ENCODE peak calls at places on chromosomes 4 and X, in nine cellular contexts. One of them, this sample, is unnamed.

GRCh38 chr4:168794092-168794707 is 215.9 kb downstream of the CBR4 start:
- DNase-seq in Calu3: no peak
- DNase-seq in glutamatergic neuron: no peak
- DNase-seq in dorsolateral prefrontal cortex: no peak
- DNase-seq in GM12865: no peak
- DNase-seq in neural progenitor cell: no peak
- DNase-seq in cardiac fibroblast: no peak
- DNase-seq in CD14-positive monocyte: no peak
- DNase-seq in bronchial epithelial cell: no peak
- DNase-seq in this sample: no peak

GRCh38 chrX:68681443-68681941 is 34.0 kb downstream of the STARD8 start:
- DNase-seq in Calu3: no peak
- DNase-seq in bronchial epithelial cell: no peak
- DNase-seq in CD14-positive monocyte: no peak
- DNase-seq in GM12865: no peak
- DNase-seq in dorsolateral prefrontal cortex: no peak
- DNase-seq in cardiac fibroblast: peak
- DNase-seq in glutamatergic neuron: no peak
- DNase-seq in neural progenitor cell: no peak
- DNase-seq in this sample: no peak

GRCh38 chr4:6352031-6352763 is 82.5 kb downstream of the WFS1 start:
- DNase-seq in Calu3: no peak
- DNase-seq in glutamatergic neuron: no peak
- DNase-seq in neural progenitor cell: no peak
- DNase-seq in dorsolateral prefrontal cortex: no peak
- DNase-seq in GM12865: no peak
- DNase-seq in bronchial epithelial cell: no peak
- DNase-seq in CD14-positive monocyte: no peak
- DNase-seq in cardiac fibroblast: no peak
- DNase-seq in this sample: no peak

GRCh38 chrX:150155396-150156048 is 207.6 kb upstream of the MAMLD1 start:
- DNase-seq in cardiac fibroblast: peak
- DNase-seq in bronchial epithelial cell: peak
- DNase-seq in dorsolateral prefrontal cortex: no peak
- DNase-seq in Calu3: peak
- DNase-seq in GM12865: no peak
- DNase-seq in glutamatergic neuron: no peak
- DNase-seq in CD14-positive monocyte: no peak
- DNase-seq in neural progenitor cell: no peak
- DNase-seq in this sample: no peak

GRCh38 chr4:81049861-81050423 is 19.4 kb downstream of the BMP3 start:
- DNase-seq in glutamatergic neuron: no peak
- DNase-seq in bronchial epithelial cell: no peak
- DNase-seq in neural progenitor cell: peak
- DNase-seq in dorsolateral prefrontal cortex: no peak
- DNase-seq in cardiac fibroblast: no peak
- DNase-seq in GM12865: no peak
- DNase-seq in Calu3: no peak
- DNase-seq in CD14-positive monocyte: no peak
- DNase-seq in this sample: no peak

GRCh38 chr4:159455675-159456235 is 352.9 kb downstream of the RAPGEF2 start:
- DNase-seq in bronchial epithelial cell: peak
- DNase-seq in dorsolateral prefrontal cortex: no peak
- DNase-seq in cardiac fibroblast: peak
- DNase-seq in neural progenitor cell: peak
- DNase-seq in Calu3: peak
- DNase-seq in CD14-positive monocyte: no peak
- DNase-seq in glutamatergic neuron: no peak
- DNase-seq in GM12865: peak
- DNase-seq in this sample: peak

GRCh38 chrX:48460031-48460430 is 10.0 kb downstream of the SLC38A5 start:
- DNase-seq in CD14-positive monocyte: no peak
- DNase-seq in bronchial epithelial cell: no peak
- DNase-seq in cardiac fibroblast: no peak
- DNase-seq in neural progenitor cell: no peak
- DNase-seq in GM12865: no peak
- DNase-seq in dorsolateral prefrontal cortex: no peak
- DNase-seq in Calu3: no peak
- DNase-seq in glutamatergic neuron: no peak
- DNase-seq in this sample: no peak

GRCh38 chr4:5955856-5956255 is 62.4 kb downstream of the C4orf50 start:
- DNase-seq in bronchial epithelial cell: no peak
- DNase-seq in cardiac fibroblast: no peak
- DNase-seq in dorsolateral prefrontal cortex: no peak
- DNase-seq in neural progenitor cell: no peak
- DNase-seq in glutamatergic neuron: no peak
- DNase-seq in Calu3: no peak
- DNase-seq in GM12865: peak
- DNase-seq in CD14-positive monocyte: no peak
- DNase-seq in this sample: no peak

GRCh38 chr4:112732142-112732541 is 95.2 kb downstream of the LARP7 start:
- DNase-seq in GM12865: no peak
- DNase-seq in glutamatergic neuron: no peak
- DNase-seq in cardiac fibroblast: no peak
- DNase-seq in bronchial epithelial cell: no peak
- DNase-seq in CD14-positive monocyte: no peak
- DNase-seq in neural progenitor cell: no peak
- DNase-seq in Calu3: no peak
- DNase-seq in dorsolateral prefrontal cortex: no peak
- DNase-seq in this sample: no peak

GRCh38 chr4:61772116-61772515 is 572.0 kb downstream of the ADGRL3 start:
- DNase-seq in glutamatergic neuron: no peak
- DNase-seq in cardiac fibroblast: no peak
- DNase-seq in dorsolateral prefrontal cortex: no peak
- DNase-seq in bronchial epithelial cell: peak
- DNase-seq in neural progenitor cell: no peak
- DNase-seq in Calu3: peak
- DNase-seq in GM12865: no peak
- DNase-seq in CD14-positive monocyte: no peak
- DNase-seq in this sample: no peak

GRCh38 chrX:47311857-47312774 is 58.3 kb upstream of the ZNF157 start:
- DNase-seq in cardiac fibroblast: peak
- DNase-seq in CD14-positive monocyte: peak
- DNase-seq in Calu3: peak
- DNase-seq in GM12865: peak
- DNase-seq in glutamatergic neuron: peak
- DNase-seq in dorsolateral prefrontal cortex: peak
- DNase-seq in neural progenitor cell: peak
- DNase-seq in bronchial epithelial cell: peak
- DNase-seq in this sample: peak

GRCh38 chr4:83974111-83974789 is 438.3 kb downstream of the GPAT3 start:
- DNase-seq in GM12865: no peak
- DNase-seq in dorsolateral prefrontal cortex: no peak
- DNase-seq in cardiac fibroblast: no peak
- DNase-seq in glutamatergic neuron: no peak
- DNase-seq in CD14-positive monocyte: no peak
- DNase-seq in neural progenitor cell: no peak
- DNase-seq in Calu3: no peak
- DNase-seq in bronchial epithelial cell: peak
- DNase-seq in this sample: no peak

GRCh38 chr4:123596805-123597204 is 200.2 kb downstream of the SPRY1 start:
- DNase-seq in CD14-positive monocyte: no peak
- DNase-seq in cardiac fibroblast: no peak
- DNase-seq in bronchial epithelial cell: no peak
- DNase-seq in dorsolateral prefrontal cortex: no peak
- DNase-seq in GM12865: no peak
- DNase-seq in neural progenitor cell: no peak
- DNase-seq in glutamatergic neuron: no peak
- DNase-seq in Calu3: no peak
- DNase-seq in this sample: no peak

GRCh38 chr4:183256756-183257385 is 63.2 kb downstream of the CLDN22 start:
- DNase-seq in dorsolateral prefrontal cortex: peak
- DNase-seq in CD14-positive monocyte: no peak
- DNase-seq in bronchial epithelial cell: peak
- DNase-seq in glutamatergic neuron: peak
- DNase-seq in cardiac fibroblast: peak
- DNase-seq in GM12865: peak
- DNase-seq in Calu3: peak
- DNase-seq in neural progenitor cell: peak
- DNase-seq in this sample: peak

GRCh38 chrX:123797543-123798447 is 62.1 kb upstream of the XIAP start:
- DNase-seq in bronchial epithelial cell: no peak
- DNase-seq in dorsolateral prefrontal cortex: no peak
- DNase-seq in glutamatergic neuron: no peak
- DNase-seq in CD14-positive monocyte: no peak
- DNase-seq in Calu3: no peak
- DNase-seq in neural progenitor cell: no peak
- DNase-seq in cardiac fibroblast: no peak
- DNase-seq in GM12865: no peak
- DNase-seq in this sample: no peak

GRCh38 chr4:144656857-144657256 is 10.9 kb downstream of the HHIP start:
- DNase-seq in bronchial epithelial cell: no peak
- DNase-seq in GM12865: no peak
- DNase-seq in dorsolateral prefrontal cortex: no peak
- DNase-seq in neural progenitor cell: no peak
- DNase-seq in CD14-positive monocyte: no peak
- DNase-seq in cardiac fibroblast: peak
- DNase-seq in Calu3: no peak
- DNase-seq in glutamatergic neuron: no peak
- DNase-seq in this sample: no peak

DNA sequence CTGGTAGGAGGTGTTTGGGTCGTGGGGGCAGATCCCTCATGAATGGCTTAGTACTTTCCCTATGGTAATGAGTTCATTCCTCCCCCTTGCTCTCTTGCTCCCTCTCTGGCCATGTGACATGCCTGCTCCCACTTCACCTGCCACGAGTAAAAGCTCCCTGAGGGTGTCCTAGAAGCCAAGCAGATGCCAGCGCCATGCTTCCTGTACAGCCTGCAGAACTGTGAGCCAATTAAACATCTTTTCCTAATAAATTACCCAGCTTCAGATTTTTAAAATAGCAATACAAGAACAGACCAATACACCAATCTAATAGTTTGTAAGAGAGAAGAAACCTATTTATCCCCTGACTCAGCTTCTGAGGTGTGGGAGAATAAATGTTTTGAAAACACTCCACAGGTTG is 60.5 kb downstream of the FGFBP1 start:
- DNase-seq in GM12865: no peak
- DNase-seq in bronchial epithelial cell: no peak
- DNase-seq in dorsolateral prefrontal cortex: no peak
- DNase-seq in Calu3: no peak
- DNase-seq in cardiac fibroblast: no peak
- DNase-seq in neural progenitor cell: no peak
- DNase-seq in CD14-positive monocyte: no peak
- DNase-seq in glutamatergic neuron: no peak
- DNase-seq in this sample: no peak
- TF ChIP-seq CTCF in GM12865: peak
- TF ChIP-seq CTCF in bronchial epithelial cell: no peak
- TF ChIP-seq CTCF in dorsolateral prefrontal cortex: no peak
- TF ChIP-seq CTCF in Calu3: no peak
- TF ChIP-seq CTCF in cardiac fibroblast: no peak
- TF ChIP-seq CTCF in neural progenitor cell: no peak
- TF ChIP-seq CTCF in CD14-positive monocyte: no peak
- TF ChIP-seq CTCF in glutamatergic neuron: no peak
- TF ChIP-seq CTCF in this sample: peak

GRCh38 chr4:16067515-16067914 is 16.3 kb downstream of the PROM1 start:
- DNase-seq in GM12865: no peak
- DNase-seq in dorsolateral prefrontal cortex: peak
- DNase-seq in bronchial epithelial cell: no peak
- DNase-seq in Calu3: peak
- DNase-seq in glutamatergic neuron: no peak
- DNase-seq in cardiac fibroblast: peak
- DNase-seq in CD14-positive monocyte: no peak
- DNase-seq in neural progenitor cell: no peak
- DNase-seq in this sample: no peak
- TF ChIP-seq CTCF in GM12865: no peak
- TF ChIP-seq CTCF in dorsolateral prefrontal cortex: no peak
- TF ChIP-seq CTCF in bronchial epithelial cell: no peak
- TF ChIP-seq CTCF in Calu3: no peak
- TF ChIP-seq CTCF in glutamatergic neuron: no peak
- TF ChIP-seq CTCF in cardiac fibroblast: no peak
- TF ChIP-seq CTCF in CD14-positive monocyte: no peak
- TF ChIP-seq CTCF in neural progenitor cell: no peak
- TF ChIP-seq CTCF in this sample: no peak

GRCh38 chrX:41144873-41145272 is 59.6 kb downstream of the USP9X start:
- DNase-seq in CD14-positive monocyte: no peak
- DNase-seq in Calu3: no peak
- DNase-seq in glutamatergic neuron: no peak
- DNase-seq in bronchial epithelial cell: no peak
- DNase-seq in neural progenitor cell: no peak
- DNase-seq in cardiac fibroblast: no peak
- DNase-seq in GM12865: no peak
- DNase-seq in dorsolateral prefrontal cortex: no peak
- DNase-seq in this sample: no peak

GRCh38 chrX:41142130-41142529 is 56.9 kb downstream of the USP9X start:
- DNase-seq in Calu3: no peak
- DNase-seq in glutamatergic neuron: no peak
- DNase-seq in cardiac fibroblast: no peak
- DNase-seq in GM12865: no peak
- DNase-seq in neural progenitor cell: no peak
- DNase-seq in dorsolateral prefrontal cortex: no peak
- DNase-seq in CD14-positive monocyte: no peak
- DNase-seq in bronchial epithelial cell: no peak
- DNase-seq in this sample: no peak

GRCh38 chrX:41150043-41150442 is 64.8 kb downstream of the USP9X start:
- DNase-seq in CD14-positive monocyte: no peak
- DNase-seq in glutamatergic neuron: no peak
- DNase-seq in bronchial epithelial cell: no peak
- DNase-seq in GM12865: no peak
- DNase-seq in dorsolateral prefrontal cortex: no peak
- DNase-seq in neural progenitor cell: no peak
- DNase-seq in Calu3: no peak
- DNase-seq in cardiac fibroblast: no peak
- DNase-seq in this sample: no peak

GRCh38 chrX:41148553-41148952 is 63.3 kb downstream of the USP9X start:
- DNase-seq in bronchial epithelial cell: peak
- DNase-seq in neural progenitor cell: no peak
- DNase-seq in GM12865: no peak
- DNase-seq in CD14-positive monocyte: no peak
- DNase-seq in dorsolateral prefrontal cortex: no peak
- DNase-seq in Calu3: no peak
- DNase-seq in cardiac fibroblast: peak
- DNase-seq in glutamatergic neuron: no peak
- DNase-seq in this sample: no peak

GRCh38 chrX:41145920-41146608 is 60.8 kb downstream of the USP9X start:
- DNase-seq in GM12865: no peak
- DNase-seq in CD14-positive monocyte: no peak
- DNase-seq in bronchial epithelial cell: peak
- DNase-seq in cardiac fibroblast: peak
- DNase-seq in Calu3: no peak
- DNase-seq in neural progenitor cell: no peak
- DNase-seq in dorsolateral prefrontal cortex: no peak
- DNase-seq in glutamatergic neuron: no peak
- DNase-seq in this sample: no peak
- TF ChIP-seq CTCF in GM12865: no peak
- TF ChIP-seq CTCF in CD14-positive monocyte: no peak
- TF ChIP-seq CTCF in bronchial epithelial cell: no peak
- TF ChIP-seq CTCF in cardiac fibroblast: no peak
- TF ChIP-seq CTCF in Calu3: no peak
- TF ChIP-seq CTCF in neural progenitor cell: no peak
- TF ChIP-seq CTCF in dorsolateral prefrontal cortex: no peak
- TF ChIP-seq CTCF in glutamatergic neuron: no peak
- TF ChIP-seq CTCF in this sample: no peak

DNA sequence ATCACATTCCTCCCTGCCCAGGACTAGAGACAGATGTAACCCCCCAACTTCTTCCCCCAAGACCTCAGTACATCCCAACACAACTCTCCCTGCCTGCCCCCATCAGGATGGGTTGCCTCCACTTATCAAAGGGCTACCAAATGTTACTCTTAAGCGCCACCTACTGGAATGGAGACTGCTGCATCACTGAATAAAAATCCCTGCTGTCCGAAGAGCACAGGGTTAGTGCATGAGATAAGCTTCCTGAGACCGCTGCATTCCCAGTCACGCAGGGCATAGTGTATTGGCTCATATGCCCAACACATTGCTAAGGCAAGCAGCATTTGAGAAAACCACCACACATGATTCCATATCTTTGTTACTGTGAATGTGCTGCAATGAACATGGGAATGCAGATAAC is 544.5 kb downstream of the PPP4R3C start:
- DNase-seq in Calu3: no peak
- DNase-seq in bronchial epithelial cell: peak
- DNase-seq in dorsolateral prefrontal cortex: no peak
- DNase-seq in neural progenitor cell: peak
- DNase-seq in cardiac fibroblast: peak
- DNase-seq in glutamatergic neuron: peak
- DNase-seq in GM12865: peak
- DNase-seq in CD14-positive monocyte: no peak
- DNase-seq in this sample: peak
- TF ChIP-seq CTCF in Calu3: peak
- TF ChIP-seq CTCF in bronchial epithelial cell: peak
- TF ChIP-seq CTCF in dorsolateral prefrontal cortex: no peak
- TF ChIP-seq CTCF in neural progenitor cell: peak
- TF ChIP-seq CTCF in cardiac fibroblast: peak
- TF ChIP-seq CTCF in glutamatergic neuron: peak
- TF ChIP-seq CTCF in GM12865: peak
- TF ChIP-seq CTCF in CD14-positive monocyte: no peak
- TF ChIP-seq CTCF in this sample: peak

This sample was measured in GM13977.